ENCODE peak calls at places on chromosomes 2 and 18, in six cellular contexts. Q is prostate gland, O is HCT116, U is body of pancreas, Y is MM.1S, G is IMR-90. A is an unnamed sample.

GRCh38 chr2:159904127-159904564 is 106.1 kb upstream of the CD302 start:
- DNase-seq in Q (no peak), O (no peak), U (peak; percentile 17), Y (no peak), G (no peak), A (no peak)

GRCh38 chr18:49560277-49561126 is 1.4 kb upstream of the LIPG start:
- DNase-seq in Q (peak; percentile 43), O (no peak), U (peak; percentile 54), Y (no peak), G (no peak), A (peak; percentile 4)

GRCh38 chr2:237666606-237667005 is 39.2 kb downstream of the LRRFIP1 start:
- DNase-seq in Q (no peak), O (no peak), U (no peak), Y (no peak), G (no peak), A (no peak)

GRCh38 chr2:38433607-38433975 is 56.5 kb upstream of the ATL2 start:
- DNase-seq in Q (no peak), O (peak; percentile 71), U (no peak), Y (no peak), G (no peak), A (peak; percentile 85)

GRCh38 chr2:63862802-63863201 is 21.1 kb downstream of the UGP2 start:
- DNase-seq in Q (no peak), O (peak; percentile 70), U (no peak), Y (no peak), G (peak; percentile 48), A (peak; percentile 66)

GRCh38 chr2:36287363-36288275 is 68.0 kb upstream of the CRIM1 start:
- DNase-seq in Q (no peak), O (no peak), U (no peak), Y (no peak), G (peak; percentile 86), A (no peak)

GRCh38 chr18:56036673-56037072 is 448.7 kb upstream of the TCF4 start:
- DNase-seq in Q (no peak), O (no peak), U (no peak), Y (no peak), G (peak; percentile 38), A (no peak)

GRCh38 chr2:103435010-103435409 is 673.2 kb downstream of the TMEM182 start:
- DNase-seq in Q (no peak), O (no peak), U (no peak), Y (no peak), G (no peak), A (peak; percentile 69)

GRCh38 chr2:188884552-188884951 is 89.6 kb upstream of the COL3A1 start:
- DNase-seq in Q (no peak), O (no peak), U (no peak), Y (no peak), G (peak; percentile 53), A (no peak)

GRCh38 chr18:76953186-76953982 is 131.0 kb downstream of the ZNF236 start:
- DNase-seq in Q (peak; percentile 91), O (no peak), U (peak; percentile 92), Y (no peak), G (peak; percentile 7), A (no peak)

GRCh38 chr2:12619975-12620374 is 96.8 kb upstream of the TRIB2 start:
- DNase-seq in Q (no peak), O (no peak), U (peak; percentile 13), Y (no peak), G (peak; percentile 92), A (peak; percentile 22)

GRCh38 chr18:79077181-79077580 is 8.0 kb downstream of the ATP9B start:
- DNase-seq in Q (no peak), O (no peak), U (no peak), Y (no peak), G (no peak), A (no peak)

GRCh38 chr2:236086971-236087465 is 81.2 kb downstream of the GBX2 start:
- DNase-seq in Q (no peak), O (no peak), U (no peak), Y (no peak), G (no peak), A (no peak)

GRCh38 chr2:86003967-86004366 is 101.7 kb downstream of the POLR1A start:
- DNase-seq in Q (no peak), O (no peak), U (no peak), Y (no peak), G (no peak), A (no peak)

GRCh38 chr2:172086349-172087190 is 1.3 kb downstream of the DLX1 start:
- DNase-seq in Q (no peak), O (no peak), U (peak; percentile 59), Y (no peak), G (no peak), A (no peak)

GRCh38 chr2:28643324-28643723 is 108.3 kb upstream of the PPP1CB start:
- DNase-seq in Q (peak; percentile 55), O (no peak), U (peak; percentile 62), Y (no peak), G (no peak), A (peak; percentile 54)

GRCh38 chr2:38075436-38076249 is at the start of gene CYP1B1:
- DNase-seq in Q (no peak), O (no peak), U (no peak), Y (no peak), G (no peak), A (no peak)

GRCh38 chr2:26172189-26172865 is 561 bp upstream of the GAREM2 start:
- DNase-seq in Q (no peak), O (no peak), U (no peak), Y (no peak), G (no peak), A (no peak)

GRCh38 chr18:80159713-80160636 is 50.9 kb downstream of the ADNP2 start:
- DNase-seq in Q (no peak), O (no peak), U (peak; percentile 47), Y (no peak), G (no peak), A (no peak)

GRCh38 chr2:158668394-158668793 is 126.7 kb upstream of the DAPL1 start:
- DNase-seq in Q (no peak), O (no peak), U (no peak), Y (no peak), G (no peak), A (no peak)

GRCh38 chr2:158666969-158667368 is 128.1 kb upstream of the DAPL1 start:
- DNase-seq in Q (no peak), O (no peak), U (no peak), Y (no peak), G (no peak), A (no peak)

GRCh38 chr2:158667567-158667966 is 127.5 kb upstream of the DAPL1 start:
- DNase-seq in Q (no peak), O (no peak), U (no peak), Y (no peak), G (peak; percentile 89), A (peak; percentile 7)

GRCh38 chr2:158665536-158666302 is 129.4 kb upstream of the DAPL1 start:
- DNase-seq in Q (peak; percentile 58), O (no peak), U (no peak), Y (no peak), G (peak; percentile 76), A (no peak)

GRCh38 chr2:158667969-158668368 is 127.1 kb upstream of the DAPL1 start:
- DNase-seq in Q (no peak), O (no peak), U (no peak), Y (no peak), G (no peak), A (no peak)
- H3K27ac ChIP-seq in Q (no peak overlapping the region), O (no peak overlapping the region), U (no peak overlapping the region), Y (no peak overlapping the region), G (no peak overlapping the region), A (no peak overlapping the region)

DNA sequence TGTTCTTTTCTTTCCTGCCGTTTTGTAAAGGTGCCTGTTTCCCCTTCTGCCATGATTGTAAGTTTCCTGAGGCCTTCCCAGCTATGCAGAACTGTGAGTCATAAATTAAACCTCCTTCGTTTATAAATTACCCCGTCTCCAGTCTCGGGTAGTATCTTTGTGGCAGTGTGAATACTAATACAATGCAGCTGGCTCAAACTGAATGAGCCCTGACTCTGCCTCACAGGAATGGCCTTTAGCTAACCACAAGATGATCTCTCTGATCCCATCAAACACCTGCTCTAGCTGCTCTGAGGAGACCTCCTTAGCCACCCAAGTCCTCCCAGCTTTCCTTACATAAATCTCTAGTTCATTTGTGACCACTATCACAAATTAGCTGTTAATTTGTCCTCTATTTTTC is 41.5 kb upstream of the CAB39 start:
- DNase-seq in Q (no peak), O (no peak), U (no peak), Y (peak; percentile 65), G (peak; percentile 93), A (no peak)
- H3K27ac ChIP-seq in Q (no peak overlapping the region), O (no peak overlapping the region), U (no peak overlapping the region), Y (peak overlapping the region; percentile 33), G (no peak overlapping the region), A (no peak overlapping the region)

GRCh38 chr2:17555150-17555549 is 14.7 kb downstream of the VSNL1 start:
- DNase-seq in Q (no peak), O (no peak), U (no peak), Y (no peak), G (no peak), A (no peak)

GRCh38 chr2:17547737-17548136 is 7.2 kb downstream of the VSNL1 start:
- DNase-seq in Q (no peak), O (no peak), U (no peak), Y (no peak), G (no peak), A (no peak)

GRCh38 chr2:17545680-17546613 is 5.5 kb downstream of the VSNL1 start:
- DNase-seq in Q (no peak), O (no peak), U (no peak), Y (no peak), G (no peak), A (no peak)

GRCh38 chr2:17547237-17547636 is 6.7 kb downstream of the VSNL1 start:
- DNase-seq in Q (peak; percentile 10), O (no peak), U (no peak), Y (no peak), G (no peak), A (no peak)

DNA sequence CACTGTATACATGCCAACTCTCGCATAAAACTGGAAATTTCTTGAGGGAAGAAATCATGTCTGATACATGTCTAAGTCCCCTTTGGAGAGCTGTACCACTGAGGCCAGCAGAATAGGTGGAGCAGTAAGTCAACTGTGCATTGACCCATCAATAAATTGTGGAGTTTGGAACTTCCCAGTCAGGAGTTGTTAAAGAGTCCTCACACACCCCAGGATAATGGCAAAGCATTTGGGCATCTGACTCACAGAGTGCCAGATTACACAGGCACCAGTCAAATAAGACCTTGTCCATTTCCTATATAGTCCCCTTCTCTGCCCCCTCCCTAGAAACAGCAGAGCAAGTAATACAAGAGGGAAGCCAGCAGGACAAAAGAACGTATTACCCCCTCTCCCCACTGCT is 10.4 kb downstream of the VSNL1 start:
- DNase-seq in Q (no peak), O (no peak), U (no peak), Y (no peak), G (no peak), A (no peak)
- H3K27ac ChIP-seq in Q (no peak overlapping the region), O (no peak overlapping the region), U (no peak overlapping the region), Y (no peak overlapping the region), G (no peak overlapping the region), A (no peak overlapping the region)

GRCh38 chr2:112622528-112622849 is 23.2 kb upstream of the SLC20A1 start:
- DNase-seq in Q (no peak), O (no peak), U (no peak), Y (no peak), G (peak; percentile 98), A (peak; percentile 69)
- H3K27ac ChIP-seq in Q (no peak overlapping the region), O (no peak overlapping the region), U (no peak overlapping the region), Y (no peak overlapping the region), G (peak overlapping the region; percentile 84), A (peak overlapping the region; percentile 95)

GRCh38 chr18:35733419-35733818 is 151.9 kb downstream of the GALNT1 start:
- DNase-seq in Q (no peak), O (no peak), U (no peak), Y (no peak), G (no peak), A (no peak)
- H3K27ac ChIP-seq in Q (no peak overlapping the region), O (no peak overlapping the region), U (no peak overlapping the region), Y (no peak overlapping the region), G (no peak overlapping the region), A (no peak overlapping the region)